ENCODE peak calls at places on chromosomes 2 and 18, in eight cellular contexts. F is tibial artery; E is COR-L47; P is CD8-positive, alpha-beta memory T cell; R is AML-193; N is AG08396; Q is MCF 10A; D is T-helper 2 cell treated with Interferon-gamma antibody and Interleukin-4, amounts not matched to agents 5 μg/mL and 100 μg/mL, for 36 hours. L is an unnamed sample.

GRCh38 chr2:33145459-33145858 is 198.7 kb downstream of the LTBP1 start:
- DNase-seq in R (no peak), F (no peak), P (no peak), D (no peak), Q (no peak), N (no peak), E (no peak), L (no peak)

GRCh38 chr2:42978175-42978886 is 185.9 kb upstream of the HAAO start:
- DNase-seq in R (no peak), E (no peak), N (no peak), P (no peak), F (peak), Q (no peak), D (no peak), L (no peak)

GRCh38 chr2:160205511-160205910 is 5.4 kb upstream of the ITGB6 start:
- DNase-seq in Q (peak), E (no peak), P (no peak), R (no peak), D (no peak), N (peak), F (peak), L (peak)

GRCh38 chr2:222701709-222702108 is 30.3 kb downstream of the MOGAT1 start:
- DNase-seq in D (peak), Q (no peak), E (no peak), N (no peak), F (no peak), R (no peak), P (no peak), L (no peak)

GRCh38 chr2:198374375-198375072 is 570.1 kb downstream of the PLCL1 start:
- DNase-seq in N (peak), F (no peak), Q (peak), P (no peak), R (peak), D (peak), E (peak), L (peak)

GRCh38 chr2:126643972-126644371 is 12.0 kb upstream of the GYPC start:
- DNase-seq in Q (no peak), D (no peak), E (no peak), P (no peak), R (no peak), N (no peak), F (no peak), L (no peak)

GRCh38 chr2:134819334-134819733 is 19.1 kb upstream of the ACMSD start:
- DNase-seq in D (no peak), E (no peak), P (no peak), N (peak), Q (peak), F (no peak), R (no peak), L (peak)

GRCh38 chr2:47964722-47965434 is 58.6 kb upstream of the FBXO11 start:
- DNase-seq in Q (peak), P (no peak), R (no peak), E (no peak), D (no peak), F (no peak), N (no peak), L (peak)

GRCh38 chr18:3042337-3042736 is 29.4 kb upstream of the LPIN2 start:
- DNase-seq in N (no peak), R (no peak), F (no peak), Q (no peak), E (no peak), D (no peak), P (no peak), L (no peak)

GRCh38 chr18:58882039-58882438 is 17.4 kb downstream of the ZNF532 start:
- DNase-seq in D (no peak), Q (no peak), R (no peak), N (no peak), P (no peak), E (no peak), F (no peak), L (no peak)

GRCh38 chr2:167826906-167827305 is 420.5 kb downstream of the STK39 start:
- DNase-seq in E (no peak), P (no peak), F (no peak), R (no peak), N (no peak), Q (no peak), D (no peak), L (no peak)

GRCh38 chr2:134333646-134334189 is 79.8 kb downstream of the MGAT5 start:
- DNase-seq in Q (no peak), D (no peak), N (no peak), P (no peak), R (no peak), F (no peak), E (peak), L (peak)

GRCh38 chr2:229610359-229610758 is 104.0 kb downstream of the DNER start:
- DNase-seq in N (no peak), P (no peak), R (no peak), D (no peak), Q (peak), F (no peak), E (no peak), L (peak)

GRCh38 chr2:46230115-46230571 is 67.1 kb upstream of the EPAS1 start:
- DNase-seq in D (no peak), R (peak), P (no peak), E (no peak), F (peak), N (no peak), Q (peak), L (peak)

GRCh38 chr18:3777719-3778118 is 327.7 kb downstream of the TGIF1 start:
- DNase-seq in R (no peak), D (no peak), N (no peak), E (no peak), P (no peak), Q (no peak), F (no peak), L (no peak)

GRCh38 chr2:20350105-20350712 is 435 bp downstream of the PUM2 start:
- DNase-seq in P (peak), Q (peak), E (peak), N (peak), R (peak), D (peak), F (no peak), L (peak)

GRCh38 chr2:202965810-202966454 is 48.7 kb upstream of the NBEAL1 start:
- DNase-seq in D (peak), N (peak), R (no peak), P (no peak), F (no peak), Q (peak), E (no peak), L (peak)

GRCh38 chr2:40554665-40555294 is 102.9 kb upstream of the SLC8A1 start:
- DNase-seq in N (peak), Q (peak), R (peak), P (no peak), E (peak), F (peak), D (peak), L (peak)

GRCh38 chr2:38683766-38684165 is 17.9 kb downstream of the GALM start:
- DNase-seq in R (no peak), D (no peak), N (no peak), E (no peak), F (peak), Q (no peak), P (no peak), L (no peak)

GRCh38 chr2:219344756-219345458 is 12.4 kb upstream of the RESP18 start:
- DNase-seq in R (peak), N (no peak), D (no peak), Q (peak), P (no peak), F (no peak), E (peak), L (peak)

GRCh38 chr2:162103443-162104009 is 29.5 kb upstream of the DPP4 start:
- DNase-seq in N (no peak), E (peak), P (no peak), R (no peak), Q (peak), D (no peak), F (no peak), L (no peak)

GRCh38 chr2:225452677-225453076 is 53.2 kb downstream of the NYAP2 start:
- DNase-seq in E (no peak), P (no peak), F (no peak), D (no peak), N (no peak), Q (peak), R (no peak), L (peak)

GRCh38 chr2:237299897-237300296 is 114.1 kb downstream of the COL6A3 start:
- DNase-seq in Q (peak), P (no peak), R (no peak), F (no peak), N (peak), D (no peak), E (no peak), L (peak)

GRCh38 chr2:212364586-212364985 is 174.0 kb downstream of the ERBB4 start:
- DNase-seq in F (no peak), Q (no peak), P (no peak), E (no peak), D (no peak), N (no peak), R (no peak), L (no peak)

GRCh38 chr18:9838144-9838877 is 47.5 kb upstream of the TXNDC2 start:
- DNase-seq in D (no peak), P (no peak), R (no peak), E (peak), F (no peak), Q (no peak), N (peak), L (peak)

GRCh38 chr2:27701676-27702075 is 38.0 kb downstream of the SLC4A1AP start:
- DNase-seq in N (no peak), D (no peak), P (no peak), Q (no peak), F (no peak), E (peak), R (no peak), L (peak)

L was measured in M059J.